ENCODE peak calls at places on chromosomes 1 and 21, in six cellular contexts. Y is left ventricle myocardium inferior, I is neural progenitor cell, R is mucosa of descending colon, E is GM12891, Z is left cardiac atrium. U is an unnamed sample.
A peak's percentile ranks its signal among the peaks of the same experiment; 100 is the strongest.

GRCh38 chr1:8122160-8122476 is 96.0 kb upstream of the ERRFI1 start:
- DNase-seq in Z (no peak), R (no peak), I (no peak), Y (no peak), E (no peak), U (peak; percentile 65)

GRCh38 chr21:39025198-39025597 is 158.1 kb downstream of the PSMG1 start:
- DNase-seq in E (no peak), I (no peak), R (no peak), Y (no peak), Z (no peak), U (no peak)

GRCh38 chr1:33272930-33273329 is 16.6 kb downstream of the ZNF362 start:
- DNase-seq in Z (no peak), Y (no peak), I (no peak), E (no peak), R (no peak), U (no peak)

GRCh38 chr1:240117202-240117769 is 25.6 kb downstream of the FMN2 start:
- DNase-seq in Y (no peak), I (no peak), E (no peak), Z (no peak), R (no peak), U (no peak)

GRCh38 chr1:75245239-75245638 is 111.1 kb downstream of the LHX8 start:
- DNase-seq in Z (no peak), Y (no peak), I (no peak), R (no peak), E (no peak), U (no peak)

GRCh38 chr1:219987325-219987724 is 59.0 kb upstream of the SLC30A10 start:
- DNase-seq in R (no peak), Y (no peak), I (no peak), E (no peak), Z (no peak), U (no peak)

GRCh38 chr1:211637066-211637465 is 38.4 kb downstream of the NEK2 start:
- DNase-seq in I (no peak), E (no peak), Z (no peak), R (no peak), Y (no peak), U (peak; percentile 17)

GRCh38 chr1:92410706-92411105 is 76.0 kb downstream of the GFI1 start:
- DNase-seq in I (no peak), Z (no peak), E (no peak), Y (no peak), R (peak; percentile 32), U (no peak)

U was measured in ovary.